ENCODE peak calls at places on chromosomes 12 and 14, in five cellular contexts. C, T, Z, H and L are unnamed samples.
A peak's percentile ranks its signal among the peaks of the same experiment; 100 is the strongest.

GRCh38 chr12:101229841-101230241 is 19.8 kb upstream of the SLC5A8 start:
- DNase-seq in C (no peak), T (no peak), Z (no peak), H (no peak), L (no peak)

GRCh38 chr12:111451649-111452129 is 46.0 kb downstream of the SH2B3 start:
- DNase-seq in C (no peak), T (no peak), Z (no peak), H (peak; percentile 70), L (peak; percentile 59)

GRCh38 chr12:22938323-22938722 is 313.4 kb downstream of the ETNK1 start:
- DNase-seq in C (no peak), T (no peak), Z (no peak), H (no peak), L (no peak)

GRCh38 chr12:111102062-111102735 is 181.8 kb upstream of the MYL2 start:
- DNase-seq in C (no peak), T (peak; percentile 51), Z (peak; percentile 69), H (no peak), L (no peak)

GRCh38 chr14:47277703-47278102 is 397.7 kb downstream of the MDGA2 start:
- DNase-seq in C (no peak), T (no peak), Z (no peak), H (peak; percentile 53), L (no peak)

GRCh38 chr12:110281549-110282342 is 699 bp downstream of the ATP2A2 start:
- DNase-seq in C (peak; percentile 22), T (peak; percentile 92), Z (peak; percentile 55), H (peak; percentile 53), L (peak; percentile 74)

GRCh38 chr12:20946732-20947131 is 136.2 kb downstream of the SLCO1B3 start:
- DNase-seq in C (no peak), T (no peak), Z (no peak), H (peak; percentile 52), L (no peak)

GRCh38 chr12:64877363-64878004 is 53.0 kb downstream of the TBC1D30 start:
- DNase-seq in C (no peak), T (no peak), Z (no peak), H (no peak), L (no peak)

GRCh38 chr14:96408608-96409007 is 16.7 kb downstream of the AK7 start:
- DNase-seq in C (no peak), T (no peak), Z (no peak), H (no peak), L (no peak)

GRCh38 chr12:55717397-55718007 is 1.7 kb downstream of the BLOC1S1 start:
- DNase-seq in C (no peak), T (no peak), Z (no peak), H (peak; percentile 72), L (no peak)

GRCh38 chr12:1630081-1630826 is 1.2 kb downstream of the WNT5B start:
- DNase-seq in C (no peak), T (peak; percentile 87), Z (peak; percentile 55), H (no peak), L (peak; percentile 56)

GRCh38 chr12:57797938-57798337 is 15.4 kb downstream of the TSFM start:
- DNase-seq in C (no peak), T (no peak), Z (no peak), H (no peak), L (no peak)

GRCh38 chr14:99511421-99512109 is 30.4 kb downstream of the CCNK start:
- DNase-seq in C (no peak), T (no peak), Z (no peak), H (peak; percentile 30), L (peak; percentile 62)

GRCh38 chr14:43765474-43765873 is 741.6 kb downstream of the FSCB start:
- DNase-seq in C (no peak), T (no peak), Z (no peak), H (no peak), L (no peak)

GRCh38 chr12:131694116-131694838 is 16.6 kb upstream of the SFSWAP start:
- DNase-seq in C (no peak), T (no peak), Z (no peak), H (no peak), L (no peak)

GRCh38 chr14:99035712-99036593 is 236.0 kb downstream of the BCL11B start:
- DNase-seq in C (no peak), T (peak; percentile 90), Z (peak; percentile 70), H (peak; percentile 47), L (peak; percentile 99)

GRCh38 chr12:93315907-93316622 is 61.7 kb upstream of the NUDT4 start:
- DNase-seq in C (no peak), T (no peak), Z (no peak), H (no peak), L (no peak)

GRCh38 chr14:100285021-100285912 is 21.0 kb downstream of the SLC25A29 start:
- DNase-seq in C (peak; percentile 64), T (peak; percentile 97), Z (peak; percentile 63), H (peak; percentile 52), L (peak; percentile 66)

GRCh38 chr12:45730842-45731336 is 1.4 kb downstream of the ARID2 start:
- DNase-seq in C (no peak), T (no peak), Z (no peak), H (peak; percentile 50), L (peak; percentile 30)

GRCh38 chr12:88562846-88563582 is 17.3 kb downstream of the KITLG start:
- DNase-seq in C (no peak), T (no peak), Z (no peak), H (peak; percentile 37), L (peak; percentile 60)

GRCh38 chr12:51242896-51243295 is 4.3 kb downstream of the DAZAP2 start:
- DNase-seq in C (no peak), T (no peak), Z (no peak), H (no peak), L (no peak)

GRCh38 chr14:34322940-34323418 is 139.1 kb downstream of the SPTSSA start:
- DNase-seq in C (peak; percentile 42), T (no peak), Z (peak; percentile 65), H (peak; percentile 75), L (peak; percentile 49)

GRCh38 chr12:40208707-40209106 is 16.1 kb upstream of the LRRK2 start:
- DNase-seq in C (no peak), T (no peak), Z (no peak), H (no peak), L (no peak)

GRCh38 chr14:70640938-70641547 is 673 bp upstream of the TTC9 start:
- DNase-seq in C (peak; percentile 68), T (peak; percentile 66), Z (no peak), H (peak; percentile 32), L (no peak)

DNA sequence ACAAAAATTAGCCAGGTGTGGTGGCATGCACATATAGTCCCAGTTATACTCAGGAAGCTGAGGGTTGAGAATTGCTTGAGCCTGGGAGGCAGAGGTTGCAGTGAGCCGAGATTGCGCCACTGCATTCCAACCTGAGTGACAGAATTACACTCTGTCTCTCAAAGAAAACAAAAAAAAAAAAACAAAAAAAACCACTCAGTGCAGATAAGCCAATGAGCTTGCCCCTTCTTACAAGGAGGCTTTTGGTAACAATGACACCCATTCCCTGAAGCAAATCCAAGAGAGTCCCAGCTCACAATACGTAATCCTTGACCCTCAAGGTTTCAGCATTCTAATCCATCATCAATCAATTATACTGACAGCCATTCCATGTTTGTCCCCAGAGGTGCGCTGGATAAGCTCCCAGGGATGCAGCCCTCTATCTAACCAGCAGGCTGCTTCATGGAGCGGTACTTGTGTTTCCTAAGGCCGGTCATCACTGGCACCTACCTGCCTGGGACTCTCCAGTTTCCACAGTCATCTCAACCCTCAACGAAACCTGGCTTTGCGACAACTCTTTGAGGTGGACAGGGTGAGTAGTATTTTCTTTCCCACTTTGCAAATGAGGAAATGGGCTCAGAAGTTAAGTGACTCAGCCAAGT is 12.4 kb downstream of the GCN1 start:
- DNase-seq in C (no peak), T (no peak), Z (no peak), H (peak; percentile 71), L (peak; percentile 46)
- TF ChIP-seq CTCF in C (no peak), T (no peak), Z (peak; percentile 25), H (peak; percentile 33), L (no peak)

DNA sequence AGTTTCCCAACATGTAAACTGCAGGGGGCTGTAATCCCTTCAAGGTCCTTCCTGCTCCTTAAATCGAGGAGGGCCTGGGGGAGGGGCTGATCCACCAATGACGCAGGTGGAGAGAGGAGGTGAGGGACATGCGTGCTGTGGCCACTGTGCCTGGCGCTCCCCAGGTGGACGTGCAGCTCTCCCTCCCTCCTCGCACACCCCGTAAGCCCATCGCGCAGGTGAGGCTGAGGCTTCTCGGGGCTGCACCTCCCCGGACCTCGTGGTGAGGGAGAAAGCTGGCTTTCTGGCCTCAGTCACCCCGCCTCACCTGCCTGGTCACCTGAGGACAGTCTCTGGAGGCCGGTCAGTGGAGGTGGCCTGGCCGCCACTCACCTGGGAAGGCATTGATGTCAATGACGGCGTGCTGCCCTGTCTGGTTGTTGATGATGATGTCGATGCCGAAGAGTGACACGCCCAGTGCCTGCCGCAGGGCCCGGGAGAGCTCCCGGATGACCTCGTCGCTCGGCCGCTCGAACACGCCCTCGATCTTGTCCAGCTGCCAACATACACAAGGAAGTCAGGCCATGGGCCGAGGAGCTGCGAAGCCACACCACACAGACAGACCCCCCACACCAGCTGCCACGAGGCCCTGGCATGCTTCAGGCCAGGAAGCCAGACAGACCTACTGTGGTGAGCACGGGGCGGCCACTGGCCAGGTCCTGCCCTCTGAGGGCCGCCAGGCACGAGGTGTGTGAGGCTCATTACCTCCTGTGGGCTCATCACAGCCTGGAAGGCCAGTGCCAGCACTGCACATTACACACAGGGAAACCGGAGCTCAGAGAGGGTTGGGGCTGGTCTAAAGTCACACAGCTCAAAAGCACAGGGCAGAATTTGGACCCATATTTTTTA is 23.3 kb downstream of the CHGA start:
- DNase-seq in C (no peak), T (peak; percentile 82), Z (peak; percentile 91), H (peak; percentile 73), L (peak; percentile 17)
- TF ChIP-seq CTCF in C (no peak), T (no peak), Z (no peak), H (no peak), L (no peak)

DNA sequence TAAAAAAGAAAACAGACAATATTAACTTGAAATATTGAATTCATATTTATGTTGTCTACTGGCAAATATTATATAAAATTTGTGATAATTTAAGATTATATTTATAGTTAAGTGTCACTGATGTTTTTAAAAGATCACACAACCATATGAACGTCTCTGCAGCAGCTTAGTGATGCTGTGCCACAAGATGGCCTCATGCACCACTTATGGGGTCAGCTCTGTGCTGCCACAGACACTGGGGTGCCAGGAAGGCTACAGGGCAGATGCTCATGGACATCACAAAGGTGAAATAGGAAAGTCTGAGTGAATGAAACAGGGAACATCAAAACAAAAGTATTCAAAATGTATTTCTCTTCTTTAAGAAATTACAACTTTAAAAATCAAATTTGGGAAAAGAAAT is 13.1 kb downstream of the ATXN3 start:
- DNase-seq in C (no peak), T (no peak), Z (no peak), H (peak; percentile 3), L (no peak)
- TF ChIP-seq CTCF in C (no peak), T (no peak), Z (no peak), H (peak; percentile 15), L (no peak)

DNA sequence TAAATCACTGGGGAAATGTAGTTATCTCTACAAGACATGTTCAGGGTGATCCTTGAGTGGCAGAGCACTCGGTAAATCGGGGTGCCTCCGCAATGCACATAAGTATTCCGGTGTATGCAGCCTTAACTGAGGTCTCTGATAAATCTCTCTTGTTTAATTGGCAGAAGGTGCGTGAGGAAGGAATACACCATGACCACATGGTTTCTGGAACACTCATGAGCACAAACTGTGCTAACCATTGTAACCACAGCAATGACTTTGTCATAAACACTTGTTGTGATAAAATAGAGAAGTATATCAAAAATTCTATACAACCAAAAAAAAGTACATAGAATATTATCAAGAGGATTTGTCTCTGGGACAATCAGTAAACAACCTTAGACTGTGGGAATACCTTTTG is 146.8 kb upstream of the DIO2 start:
- DNase-seq in C (no peak), T (no peak), Z (no peak), H (peak; percentile 19), L (no peak)
- TF ChIP-seq CTCF in C (no peak), T (no peak), Z (no peak), H (no peak), L (no peak)

GRCh38 chr12:6376079-6376941 is 947 bp upstream of the SCNN1A start:
- DNase-seq in C (no peak), T (peak; percentile 85), Z (peak; percentile 70), H (peak; percentile 73), L (peak; percentile 68)
- TF ChIP-seq CTCF in C (no peak), T (peak; percentile 4), Z (peak; percentile 50), H (peak; percentile 56), L (peak; percentile 62)